ENCODE peak calls at places on chromosomes 3 and 15, in eight cellular contexts. One of them, this sample, is unnamed. For H3K27me3, the result is how much of the 10 kb centered on the place peaks cover.

GRCh38 chr3:149717391-149718056 is 34.8 kb downstream of the COMMD2 start:
- DNase-seq in heart left ventricle: peak
- DNase-seq in neuronal stem cell: peak
- DNase-seq in CD8-positive, alpha-beta memory T cell: no peak
- DNase-seq in esophagus squamous epithelium: no peak
- DNase-seq in dorsolateral prefrontal cortex: no peak
- DNase-seq in colonic mucosa: peak
- DNase-seq in mesendoderm: peak
- DNase-seq in this sample: peak

GRCh38 chr3:150020527-150020926 is 49.8 kb upstream of the PFN2 start:
- DNase-seq in heart left ventricle: no peak
- DNase-seq in neuronal stem cell: no peak
- DNase-seq in CD8-positive, alpha-beta memory T cell: no peak
- DNase-seq in esophagus squamous epithelium: no peak
- DNase-seq in dorsolateral prefrontal cortex: no peak
- DNase-seq in colonic mucosa: no peak
- DNase-seq in mesendoderm: no peak
- DNase-seq in this sample: no peak

GRCh38 chr15:24054547-24055245 is 367.6 kb upstream of the NDN start:
- DNase-seq in heart left ventricle: no peak
- DNase-seq in neuronal stem cell: no peak
- DNase-seq in CD8-positive, alpha-beta memory T cell: no peak
- DNase-seq in esophagus squamous epithelium: no peak
- DNase-seq in dorsolateral prefrontal cortex: no peak
- DNase-seq in colonic mucosa: peak
- DNase-seq in mesendoderm: no peak
- DNase-seq in this sample: no peak

GRCh38 chr3:197117107-197117506 is 87.5 kb upstream of the MELTF start:
- DNase-seq in heart left ventricle: no peak
- DNase-seq in neuronal stem cell: no peak
- DNase-seq in CD8-positive, alpha-beta memory T cell: no peak
- DNase-seq in esophagus squamous epithelium: no peak
- DNase-seq in dorsolateral prefrontal cortex: no peak
- DNase-seq in colonic mucosa: no peak
- DNase-seq in mesendoderm: peak
- DNase-seq in this sample: no peak

GRCh38 chr3:193701896-193702644 is 109.1 kb downstream of the OPA1 start:
- DNase-seq in heart left ventricle: no peak
- DNase-seq in neuronal stem cell: peak
- DNase-seq in CD8-positive, alpha-beta memory T cell: no peak
- DNase-seq in esophagus squamous epithelium: no peak
- DNase-seq in dorsolateral prefrontal cortex: no peak
- DNase-seq in colonic mucosa: no peak
- DNase-seq in mesendoderm: no peak
- DNase-seq in this sample: no peak

GRCh38 chr3:17070560-17070959 is 185.8 kb downstream of the PLCL2 start:
- DNase-seq in heart left ventricle: peak
- DNase-seq in neuronal stem cell: no peak
- DNase-seq in CD8-positive, alpha-beta memory T cell: no peak
- DNase-seq in esophagus squamous epithelium: no peak
- DNase-seq in dorsolateral prefrontal cortex: no peak
- DNase-seq in colonic mucosa: peak
- DNase-seq in mesendoderm: peak
- DNase-seq in this sample: peak

GRCh38 chr3:108178676-108179075 is 43.5 kb downstream of the IFT57 start:
- DNase-seq in heart left ventricle: no peak
- DNase-seq in neuronal stem cell: no peak
- DNase-seq in CD8-positive, alpha-beta memory T cell: no peak
- DNase-seq in esophagus squamous epithelium: no peak
- DNase-seq in dorsolateral prefrontal cortex: no peak
- DNase-seq in colonic mucosa: no peak
- DNase-seq in mesendoderm: no peak
- DNase-seq in this sample: no peak

GRCh38 chr3:58497074-58497473 is 5.2 kb downstream of the KCTD6 start:
- DNase-seq in heart left ventricle: no peak
- DNase-seq in neuronal stem cell: peak
- DNase-seq in CD8-positive, alpha-beta memory T cell: no peak
- DNase-seq in esophagus squamous epithelium: no peak
- DNase-seq in dorsolateral prefrontal cortex: no peak
- DNase-seq in colonic mucosa: no peak
- DNase-seq in mesendoderm: peak
- DNase-seq in this sample: no peak

GRCh38 chr3:11140054-11140712 is 14.1 kb upstream of the HRH1 start:
- DNase-seq in heart left ventricle: peak
- DNase-seq in neuronal stem cell: no peak
- DNase-seq in CD8-positive, alpha-beta memory T cell: no peak
- DNase-seq in esophagus squamous epithelium: no peak
- DNase-seq in dorsolateral prefrontal cortex: no peak
- DNase-seq in colonic mucosa: peak
- DNase-seq in mesendoderm: no peak
- DNase-seq in this sample: peak

GRCh38 chr3:59836525-59836924 is 786.7 kb upstream of the CFAP20DC start:
- DNase-seq in heart left ventricle: no peak
- DNase-seq in neuronal stem cell: no peak
- DNase-seq in CD8-positive, alpha-beta memory T cell: no peak
- DNase-seq in esophagus squamous epithelium: no peak
- DNase-seq in dorsolateral prefrontal cortex: no peak
- DNase-seq in colonic mucosa: no peak
- DNase-seq in mesendoderm: no peak
- DNase-seq in this sample: no peak

GRCh38 chr3:177881330-177881729 is 654.9 kb upstream of the KCNMB2 start:
- DNase-seq in heart left ventricle: no peak
- DNase-seq in neuronal stem cell: no peak
- DNase-seq in CD8-positive, alpha-beta memory T cell: no peak
- DNase-seq in esophagus squamous epithelium: no peak
- DNase-seq in dorsolateral prefrontal cortex: no peak
- DNase-seq in colonic mucosa: no peak
- DNase-seq in mesendoderm: no peak
- DNase-seq in this sample: no peak

GRCh38 chr15:44261007-44261706 is 27.4 kb upstream of the GOLM2 start:
- DNase-seq in heart left ventricle: no peak
- DNase-seq in neuronal stem cell: no peak
- DNase-seq in CD8-positive, alpha-beta memory T cell: no peak
- DNase-seq in esophagus squamous epithelium: no peak
- DNase-seq in dorsolateral prefrontal cortex: no peak
- DNase-seq in colonic mucosa: no peak
- DNase-seq in mesendoderm: peak
- DNase-seq in this sample: no peak

GRCh38 chr3:2540115-2540514 is 441.4 kb downstream of the CNTN4 start:
- DNase-seq in heart left ventricle: no peak
- DNase-seq in neuronal stem cell: no peak
- DNase-seq in CD8-positive, alpha-beta memory T cell: no peak
- DNase-seq in esophagus squamous epithelium: no peak
- DNase-seq in dorsolateral prefrontal cortex: no peak
- DNase-seq in colonic mucosa: no peak
- DNase-seq in mesendoderm: peak
- DNase-seq in this sample: no peak

GRCh38 chr15:48939686-48940085 is 24.0 kb downstream of the SHC4 start:
- DNase-seq in heart left ventricle: no peak
- DNase-seq in neuronal stem cell: no peak
- DNase-seq in CD8-positive, alpha-beta memory T cell: no peak
- DNase-seq in esophagus squamous epithelium: no peak
- DNase-seq in dorsolateral prefrontal cortex: no peak
- DNase-seq in colonic mucosa: no peak
- DNase-seq in mesendoderm: no peak
- DNase-seq in this sample: no peak

GRCh38 chr3:72065872-72066641 is 281.1 kb upstream of the PROK2 start:
- DNase-seq in heart left ventricle: no peak
- DNase-seq in neuronal stem cell: no peak
- DNase-seq in CD8-positive, alpha-beta memory T cell: no peak
- DNase-seq in esophagus squamous epithelium: no peak
- DNase-seq in dorsolateral prefrontal cortex: no peak
- DNase-seq in colonic mucosa: no peak
- DNase-seq in mesendoderm: no peak
- DNase-seq in this sample: no peak

GRCh38 chr3:57062119-57062631 is 1.7 kb downstream of the SPATA12 start:
- DNase-seq in heart left ventricle: peak
- DNase-seq in neuronal stem cell: no peak
- DNase-seq in CD8-positive, alpha-beta memory T cell: no peak
- DNase-seq in esophagus squamous epithelium: no peak
- DNase-seq in dorsolateral prefrontal cortex: no peak
- DNase-seq in colonic mucosa: no peak
- DNase-seq in mesendoderm: peak
- DNase-seq in this sample: no peak

GRCh38 chr3:129399145-129399894 is 29.1 kb downstream of the EFCAB12 start:
- DNase-seq in heart left ventricle: peak
- DNase-seq in neuronal stem cell: peak
- DNase-seq in CD8-positive, alpha-beta memory T cell: peak
- DNase-seq in esophagus squamous epithelium: peak
- DNase-seq in dorsolateral prefrontal cortex: peak
- DNase-seq in colonic mucosa: peak
- DNase-seq in mesendoderm: peak
- DNase-seq in this sample: peak

GRCh38 chr15:55589297-55589696 is 1.2 kb upstream of the PYGO1 start:
- DNase-seq in heart left ventricle: no peak
- DNase-seq in neuronal stem cell: no peak
- DNase-seq in CD8-positive, alpha-beta memory T cell: no peak
- DNase-seq in esophagus squamous epithelium: no peak
- DNase-seq in dorsolateral prefrontal cortex: no peak
- DNase-seq in colonic mucosa: no peak
- DNase-seq in mesendoderm: no peak
- DNase-seq in this sample: no peak

GRCh38 chr15:57769266-57769665 is 62.8 kb downstream of the POLR2M start:
- DNase-seq in heart left ventricle: peak
- DNase-seq in neuronal stem cell: no peak
- DNase-seq in CD8-positive, alpha-beta memory T cell: no peak
- DNase-seq in esophagus squamous epithelium: no peak
- DNase-seq in dorsolateral prefrontal cortex: no peak
- DNase-seq in colonic mucosa: no peak
- DNase-seq in mesendoderm: no peak
- DNase-seq in this sample: peak

GRCh38 chr15:100114100-100114499 is 227.7 kb downstream of the ADAMTS17 start:
- DNase-seq in heart left ventricle: peak
- DNase-seq in neuronal stem cell: no peak
- DNase-seq in CD8-positive, alpha-beta memory T cell: no peak
- DNase-seq in esophagus squamous epithelium: no peak
- DNase-seq in dorsolateral prefrontal cortex: no peak
- DNase-seq in colonic mucosa: no peak
- DNase-seq in mesendoderm: no peak
- DNase-seq in this sample: peak

GRCh38 chr3:161275919-161276318 is 54.8 kb downstream of the NMD3 start:
- DNase-seq in heart left ventricle: no peak
- DNase-seq in neuronal stem cell: no peak
- DNase-seq in CD8-positive, alpha-beta memory T cell: no peak
- DNase-seq in esophagus squamous epithelium: no peak
- DNase-seq in dorsolateral prefrontal cortex: no peak
- DNase-seq in colonic mucosa: peak
- DNase-seq in mesendoderm: no peak
- DNase-seq in this sample: no peak

GRCh38 chr3:14224895-14225294 is 46.3 kb downstream of the LSM3 start:
- DNase-seq in heart left ventricle: no peak
- DNase-seq in neuronal stem cell: no peak
- DNase-seq in CD8-positive, alpha-beta memory T cell: no peak
- DNase-seq in esophagus squamous epithelium: no peak
- DNase-seq in dorsolateral prefrontal cortex: no peak
- DNase-seq in colonic mucosa: peak
- DNase-seq in mesendoderm: peak
- DNase-seq in this sample: no peak

GRCh38 chr3:176296066-176296597 is 901.1 kb downstream of the TBL1XR1 start:
- DNase-seq in heart left ventricle: no peak
- DNase-seq in neuronal stem cell: no peak
- DNase-seq in CD8-positive, alpha-beta memory T cell: no peak
- DNase-seq in esophagus squamous epithelium: no peak
- DNase-seq in dorsolateral prefrontal cortex: no peak
- DNase-seq in colonic mucosa: no peak
- DNase-seq in mesendoderm: peak
- DNase-seq in this sample: no peak

GRCh38 chr15:67066041-67067021 is 929 bp downstream of the SMAD3 start:
- DNase-seq in heart left ventricle: peak
- DNase-seq in neuronal stem cell: peak
- DNase-seq in CD8-positive, alpha-beta memory T cell: no peak
- DNase-seq in esophagus squamous epithelium: no peak
- DNase-seq in dorsolateral prefrontal cortex: no peak
- DNase-seq in colonic mucosa: peak
- DNase-seq in mesendoderm: peak
- DNase-seq in this sample: no peak
- H3K27me3 ChIP-seq in heart left ventricle: under half
- H3K27me3 ChIP-seq in neuronal stem cell: under half
- H3K27me3 ChIP-seq in CD8-positive, alpha-beta memory T cell: under half
- H3K27me3 ChIP-seq in esophagus squamous epithelium: under half
- H3K27me3 ChIP-seq in dorsolateral prefrontal cortex: under half
- H3K27me3 ChIP-seq in colonic mucosa: under half
- H3K27me3 ChIP-seq in mesendoderm: under half
- H3K27me3 ChIP-seq in this sample: under half

GRCh38 chr3:184560992-184561328 is 625 bp upstream of the EPHB3 start:
- DNase-seq in heart left ventricle: no peak
- DNase-seq in neuronal stem cell: no peak
- DNase-seq in CD8-positive, alpha-beta memory T cell: no peak
- DNase-seq in esophagus squamous epithelium: no peak
- DNase-seq in dorsolateral prefrontal cortex: no peak
- DNase-seq in colonic mucosa: no peak
- DNase-seq in mesendoderm: no peak
- DNase-seq in this sample: no peak

GRCh38 chr3:184561329-184562145 is at the start of gene EPHB3:
- DNase-seq in heart left ventricle: peak
- DNase-seq in neuronal stem cell: peak
- DNase-seq in CD8-positive, alpha-beta memory T cell: peak
- DNase-seq in esophagus squamous epithelium: peak
- DNase-seq in dorsolateral prefrontal cortex: peak
- DNase-seq in colonic mucosa: peak
- DNase-seq in mesendoderm: peak
- DNase-seq in this sample: peak

GRCh38 chr3:184562146-184562861 is 719 bp downstream of the EPHB3 start:
- DNase-seq in heart left ventricle: no peak
- DNase-seq in neuronal stem cell: no peak
- DNase-seq in CD8-positive, alpha-beta memory T cell: no peak
- DNase-seq in esophagus squamous epithelium: no peak
- DNase-seq in dorsolateral prefrontal cortex: no peak
- DNase-seq in colonic mucosa: no peak
- DNase-seq in mesendoderm: peak
- DNase-seq in this sample: no peak

GRCh38 chr3:184559336-184559735 is 2.2 kb upstream of the EPHB3 start:
- DNase-seq in heart left ventricle: peak
- DNase-seq in neuronal stem cell: no peak
- DNase-seq in CD8-positive, alpha-beta memory T cell: no peak
- DNase-seq in esophagus squamous epithelium: no peak
- DNase-seq in dorsolateral prefrontal cortex: no peak
- DNase-seq in colonic mucosa: peak
- DNase-seq in mesendoderm: no peak
- DNase-seq in this sample: no peak

GRCh38 chr3:184560531-184560930 is 1.1 kb upstream of the EPHB3 start:
- DNase-seq in heart left ventricle: no peak
- DNase-seq in neuronal stem cell: no peak
- DNase-seq in CD8-positive, alpha-beta memory T cell: no peak
- DNase-seq in esophagus squamous epithelium: no peak
- DNase-seq in dorsolateral prefrontal cortex: no peak
- DNase-seq in colonic mucosa: peak
- DNase-seq in mesendoderm: no peak
- DNase-seq in this sample: no peak
- H3K27me3 ChIP-seq in heart left ventricle: under half
- H3K27me3 ChIP-seq in neuronal stem cell: under half
- H3K27me3 ChIP-seq in CD8-positive, alpha-beta memory T cell: under half
- H3K27me3 ChIP-seq in esophagus squamous epithelium: under half
- H3K27me3 ChIP-seq in dorsolateral prefrontal cortex: under half
- H3K27me3 ChIP-seq in colonic mucosa: under half
- H3K27me3 ChIP-seq in mesendoderm: under half
- H3K27me3 ChIP-seq in this sample: under half

GRCh38 chr15:88871313-88871712 is 24.0 kb downstream of the HAPLN3 start:
- DNase-seq in heart left ventricle: no peak
- DNase-seq in neuronal stem cell: no peak
- DNase-seq in CD8-positive, alpha-beta memory T cell: no peak
- DNase-seq in esophagus squamous epithelium: no peak
- DNase-seq in dorsolateral prefrontal cortex: no peak
- DNase-seq in colonic mucosa: no peak
- DNase-seq in mesendoderm: no peak
- DNase-seq in this sample: no peak
- H3K27me3 ChIP-seq in heart left ventricle: under half
- H3K27me3 ChIP-seq in neuronal stem cell: under half
- H3K27me3 ChIP-seq in CD8-positive, alpha-beta memory T cell: under half
- H3K27me3 ChIP-seq in esophagus squamous epithelium: under half
- H3K27me3 ChIP-seq in dorsolateral prefrontal cortex: under half
- H3K27me3 ChIP-seq in colonic mucosa: under half
- H3K27me3 ChIP-seq in mesendoderm: under half
- H3K27me3 ChIP-seq in this sample: under half

GRCh38 chr3:78041486-78041885 is 1001.6 kb downstream of the ROBO2 start:
- DNase-seq in heart left ventricle: no peak
- DNase-seq in neuronal stem cell: no peak
- DNase-seq in CD8-positive, alpha-beta memory T cell: no peak
- DNase-seq in esophagus squamous epithelium: no peak
- DNase-seq in dorsolateral prefrontal cortex: no peak
- DNase-seq in colonic mucosa: no peak
- DNase-seq in mesendoderm: no peak
- DNase-seq in this sample: no peak
- H3K27me3 ChIP-seq in heart left ventricle: under half
- H3K27me3 ChIP-seq in neuronal stem cell: under half
- H3K27me3 ChIP-seq in CD8-positive, alpha-beta memory T cell: under half
- H3K27me3 ChIP-seq in esophagus squamous epithelium: under half
- H3K27me3 ChIP-seq in dorsolateral prefrontal cortex: under half
- H3K27me3 ChIP-seq in colonic mucosa: under half
- H3K27me3 ChIP-seq in mesendoderm: under half
- H3K27me3 ChIP-seq in this sample: under half

This sample was measured in tibial artery.